ENCODE peak calls at places on chromosomes 16 and 17, in seven cellular contexts. One of them, this sample, is unnamed.

GRCh38 chr17:75854111-75854748 is 905 bp downstream of the WBP2 start:
- DNase-seq in fibroblast of the aortic adventitia: peak
- DNase-seq in WTC11: no peak
- DNase-seq in effector CD4-positive, alpha-beta T cell: no peak
- DNase-seq in stimulated activated CD4-positive, alpha-beta T cell treated with anti-CD3 and anti-CD28 coated beads, Interleukin-15, amount 100 ng/mL, for 1 hour: no peak
- DNase-seq in pancreas: no peak
- DNase-seq in RWPE1: peak
- DNase-seq in this sample: peak

GRCh38 chr16:3401719-3402397 is 843 bp downstream of the ZNF174 start:
- DNase-seq in fibroblast of the aortic adventitia: peak
- DNase-seq in effector CD4-positive, alpha-beta T cell: no peak
- DNase-seq in pancreas: no peak
- DNase-seq in WTC11: peak
- DNase-seq in stimulated activated CD4-positive, alpha-beta T cell treated with anti-CD3 and anti-CD28 coated beads, Interleukin-15, amount 100 ng/mL, for 1 hour: no peak
- DNase-seq in RWPE1: peak
- DNase-seq in this sample: peak

GRCh38 chr17:10384175-10384574 is 11.4 kb upstream of the MYH13 start:
- DNase-seq in effector CD4-positive, alpha-beta T cell: no peak
- DNase-seq in pancreas: no peak
- DNase-seq in fibroblast of the aortic adventitia: no peak
- DNase-seq in stimulated activated CD4-positive, alpha-beta T cell treated with anti-CD3 and anti-CD28 coated beads, Interleukin-15, amount 100 ng/mL, for 1 hour: no peak
- DNase-seq in WTC11: no peak
- DNase-seq in RWPE1: no peak
- DNase-seq in this sample: peak

GRCh38 chr17:46010597-46011186 is 11.6 kb downstream of the STH start:
- DNase-seq in effector CD4-positive, alpha-beta T cell: no peak
- DNase-seq in pancreas: peak
- DNase-seq in WTC11: no peak
- DNase-seq in fibroblast of the aortic adventitia: no peak
- DNase-seq in RWPE1: no peak
- DNase-seq in stimulated activated CD4-positive, alpha-beta T cell treated with anti-CD3 and anti-CD28 coated beads, Interleukin-15, amount 100 ng/mL, for 1 hour: no peak
- DNase-seq in this sample: no peak

GRCh38 chr16:47887496-47887895 is 268.3 kb downstream of the ABCC12 start:
- DNase-seq in RWPE1: peak
- DNase-seq in stimulated activated CD4-positive, alpha-beta T cell treated with anti-CD3 and anti-CD28 coated beads, Interleukin-15, amount 100 ng/mL, for 1 hour: no peak
- DNase-seq in pancreas: no peak
- DNase-seq in fibroblast of the aortic adventitia: peak
- DNase-seq in WTC11: peak
- DNase-seq in effector CD4-positive, alpha-beta T cell: no peak
- DNase-seq in this sample: no peak

GRCh38 chr17:16255481-16255901 is 38.5 kb downstream of the PIGL start:
- DNase-seq in effector CD4-positive, alpha-beta T cell: no peak
- DNase-seq in pancreas: peak
- DNase-seq in WTC11: no peak
- DNase-seq in fibroblast of the aortic adventitia: peak
- DNase-seq in RWPE1: no peak
- DNase-seq in stimulated activated CD4-positive, alpha-beta T cell treated with anti-CD3 and anti-CD28 coated beads, Interleukin-15, amount 100 ng/mL, for 1 hour: no peak
- DNase-seq in this sample: peak

GRCh38 chr16:71626018-71626857 is at the start of gene MARVELD3:
- DNase-seq in pancreas: peak
- DNase-seq in fibroblast of the aortic adventitia: no peak
- DNase-seq in RWPE1: peak
- DNase-seq in stimulated activated CD4-positive, alpha-beta T cell treated with anti-CD3 and anti-CD28 coated beads, Interleukin-15, amount 100 ng/mL, for 1 hour: no peak
- DNase-seq in effector CD4-positive, alpha-beta T cell: no peak
- DNase-seq in WTC11: peak
- DNase-seq in this sample: peak

GRCh38 chr17:4617590-4618356 is 23.7 kb downstream of the ALOX15 start:
- DNase-seq in stimulated activated CD4-positive, alpha-beta T cell treated with anti-CD3 and anti-CD28 coated beads, Interleukin-15, amount 100 ng/mL, for 1 hour: no peak
- DNase-seq in RWPE1: no peak
- DNase-seq in fibroblast of the aortic adventitia: no peak
- DNase-seq in effector CD4-positive, alpha-beta T cell: no peak
- DNase-seq in pancreas: no peak
- DNase-seq in WTC11: no peak
- DNase-seq in this sample: no peak

GRCh38 chr17:16486373-16487250 is 5.4 kb downstream of the LRRC75A start:
- DNase-seq in RWPE1: peak
- DNase-seq in stimulated activated CD4-positive, alpha-beta T cell treated with anti-CD3 and anti-CD28 coated beads, Interleukin-15, amount 100 ng/mL, for 1 hour: no peak
- DNase-seq in effector CD4-positive, alpha-beta T cell: no peak
- DNase-seq in WTC11: peak
- DNase-seq in pancreas: peak
- DNase-seq in fibroblast of the aortic adventitia: peak
- DNase-seq in this sample: peak

GRCh38 chr16:77599793-77600415 is 122.4 kb upstream of the NUDT7 start:
- DNase-seq in stimulated activated CD4-positive, alpha-beta T cell treated with anti-CD3 and anti-CD28 coated beads, Interleukin-15, amount 100 ng/mL, for 1 hour: no peak
- DNase-seq in fibroblast of the aortic adventitia: peak
- DNase-seq in pancreas: no peak
- DNase-seq in WTC11: no peak
- DNase-seq in RWPE1: peak
- DNase-seq in effector CD4-positive, alpha-beta T cell: no peak
- DNase-seq in this sample: peak

GRCh38 chr16:48385272-48385953 is at the start of gene SIAH1:
- DNase-seq in fibroblast of the aortic adventitia: peak
- DNase-seq in pancreas: peak
- DNase-seq in effector CD4-positive, alpha-beta T cell: peak
- DNase-seq in stimulated activated CD4-positive, alpha-beta T cell treated with anti-CD3 and anti-CD28 coated beads, Interleukin-15, amount 100 ng/mL, for 1 hour: peak
- DNase-seq in RWPE1: peak
- DNase-seq in WTC11: peak
- DNase-seq in this sample: peak

GRCh38 chr17:16924701-16925440 is 47.0 kb downstream of the TNFRSF13B start:
- DNase-seq in RWPE1: no peak
- DNase-seq in effector CD4-positive, alpha-beta T cell: no peak
- DNase-seq in fibroblast of the aortic adventitia: no peak
- DNase-seq in stimulated activated CD4-positive, alpha-beta T cell treated with anti-CD3 and anti-CD28 coated beads, Interleukin-15, amount 100 ng/mL, for 1 hour: no peak
- DNase-seq in WTC11: peak
- DNase-seq in pancreas: no peak
- DNase-seq in this sample: no peak

GRCh38 chr17:40912506-40913220 is 24.8 kb downstream of the KRT23 start:
- DNase-seq in fibroblast of the aortic adventitia: no peak
- DNase-seq in effector CD4-positive, alpha-beta T cell: no peak
- DNase-seq in pancreas: no peak
- DNase-seq in RWPE1: no peak
- DNase-seq in stimulated activated CD4-positive, alpha-beta T cell treated with anti-CD3 and anti-CD28 coated beads, Interleukin-15, amount 100 ng/mL, for 1 hour: no peak
- DNase-seq in WTC11: no peak
- DNase-seq in this sample: no peak

GRCh38 chr17:47927821-47928400 is 13.5 kb upstream of the PNPO start:
- DNase-seq in WTC11: no peak
- DNase-seq in effector CD4-positive, alpha-beta T cell: no peak
- DNase-seq in pancreas: no peak
- DNase-seq in fibroblast of the aortic adventitia: no peak
- DNase-seq in stimulated activated CD4-positive, alpha-beta T cell treated with anti-CD3 and anti-CD28 coated beads, Interleukin-15, amount 100 ng/mL, for 1 hour: no peak
- DNase-seq in RWPE1: no peak
- DNase-seq in this sample: no peak

GRCh38 chr16:56606688-56607618 is 1.4 kb upstream of the MT2A start:
- DNase-seq in stimulated activated CD4-positive, alpha-beta T cell treated with anti-CD3 and anti-CD28 coated beads, Interleukin-15, amount 100 ng/mL, for 1 hour: no peak
- DNase-seq in pancreas: no peak
- DNase-seq in WTC11: no peak
- DNase-seq in fibroblast of the aortic adventitia: peak
- DNase-seq in RWPE1: peak
- DNase-seq in effector CD4-positive, alpha-beta T cell: no peak
- DNase-seq in this sample: peak

GRCh38 chr17:1998426-1998784 is 26.7 kb downstream of the RTN4RL1 start:
- DNase-seq in effector CD4-positive, alpha-beta T cell: no peak
- DNase-seq in pancreas: peak
- DNase-seq in RWPE1: no peak
- DNase-seq in fibroblast of the aortic adventitia: no peak
- DNase-seq in stimulated activated CD4-positive, alpha-beta T cell treated with anti-CD3 and anti-CD28 coated beads, Interleukin-15, amount 100 ng/mL, for 1 hour: no peak
- DNase-seq in WTC11: no peak
- DNase-seq in this sample: no peak

GRCh38 chr17:29612404-29613370 is 10.0 kb downstream of the CORO6 start:
- DNase-seq in effector CD4-positive, alpha-beta T cell: no peak
- DNase-seq in RWPE1: no peak
- DNase-seq in fibroblast of the aortic adventitia: no peak
- DNase-seq in pancreas: peak
- DNase-seq in stimulated activated CD4-positive, alpha-beta T cell treated with anti-CD3 and anti-CD28 coated beads, Interleukin-15, amount 100 ng/mL, for 1 hour: no peak
- DNase-seq in WTC11: no peak
- DNase-seq in this sample: no peak

GRCh38 chr16:89507219-89507833 is 877 bp upstream of the SPG7 start:
- DNase-seq in WTC11: no peak
- DNase-seq in RWPE1: no peak
- DNase-seq in stimulated activated CD4-positive, alpha-beta T cell treated with anti-CD3 and anti-CD28 coated beads, Interleukin-15, amount 100 ng/mL, for 1 hour: no peak
- DNase-seq in fibroblast of the aortic adventitia: no peak
- DNase-seq in pancreas: peak
- DNase-seq in effector CD4-positive, alpha-beta T cell: no peak
- DNase-seq in this sample: no peak

GRCh38 chr17:1989135-1989534 is 36.0 kb downstream of the RTN4RL1 start:
- DNase-seq in pancreas: no peak
- DNase-seq in effector CD4-positive, alpha-beta T cell: no peak
- DNase-seq in stimulated activated CD4-positive, alpha-beta T cell treated with anti-CD3 and anti-CD28 coated beads, Interleukin-15, amount 100 ng/mL, for 1 hour: no peak
- DNase-seq in fibroblast of the aortic adventitia: peak
- DNase-seq in RWPE1: peak
- DNase-seq in WTC11: no peak
- DNase-seq in this sample: peak

GRCh38 chr16:87017388-87018012 is 299.7 kb downstream of the C16orf95 start:
- DNase-seq in WTC11: no peak
- DNase-seq in RWPE1: peak
- DNase-seq in pancreas: no peak
- DNase-seq in fibroblast of the aortic adventitia: peak
- DNase-seq in stimulated activated CD4-positive, alpha-beta T cell treated with anti-CD3 and anti-CD28 coated beads, Interleukin-15, amount 100 ng/mL, for 1 hour: no peak
- DNase-seq in effector CD4-positive, alpha-beta T cell: no peak
- DNase-seq in this sample: peak

GRCh38 chr17:59725691-59726090 is 18.2 kb downstream of the VMP1 start:
- DNase-seq in effector CD4-positive, alpha-beta T cell: no peak
- DNase-seq in WTC11: no peak
- DNase-seq in fibroblast of the aortic adventitia: peak
- DNase-seq in RWPE1: no peak
- DNase-seq in stimulated activated CD4-positive, alpha-beta T cell treated with anti-CD3 and anti-CD28 coated beads, Interleukin-15, amount 100 ng/mL, for 1 hour: no peak
- DNase-seq in pancreas: no peak
- DNase-seq in this sample: peak

GRCh38 chr17:17926840-17927449 is 45.3 kb downstream of the TOM1L2 start:
- DNase-seq in WTC11: no peak
- DNase-seq in fibroblast of the aortic adventitia: no peak
- DNase-seq in pancreas: no peak
- DNase-seq in effector CD4-positive, alpha-beta T cell: no peak
- DNase-seq in RWPE1: no peak
- DNase-seq in stimulated activated CD4-positive, alpha-beta T cell treated with anti-CD3 and anti-CD28 coated beads, Interleukin-15, amount 100 ng/mL, for 1 hour: no peak
- DNase-seq in this sample: no peak

GRCh38 chr16:57528499-57529323 is 7.7 kb downstream of the CCDC102A start:
- DNase-seq in WTC11: peak
- DNase-seq in pancreas: no peak
- DNase-seq in fibroblast of the aortic adventitia: no peak
- DNase-seq in RWPE1: no peak
- DNase-seq in stimulated activated CD4-positive, alpha-beta T cell treated with anti-CD3 and anti-CD28 coated beads, Interleukin-15, amount 100 ng/mL, for 1 hour: no peak
- DNase-seq in effector CD4-positive, alpha-beta T cell: no peak
- DNase-seq in this sample: no peak

GRCh38 chr16:9184354-9184690 is 92.9 kb downstream of the HAPSTR1 start:
- DNase-seq in fibroblast of the aortic adventitia: no peak
- DNase-seq in pancreas: no peak
- DNase-seq in RWPE1: no peak
- DNase-seq in effector CD4-positive, alpha-beta T cell: no peak
- DNase-seq in WTC11: no peak
- DNase-seq in stimulated activated CD4-positive, alpha-beta T cell treated with anti-CD3 and anti-CD28 coated beads, Interleukin-15, amount 100 ng/mL, for 1 hour: no peak
- DNase-seq in this sample: no peak

GRCh38 chr17:6894206-6894528 is 62.6 kb upstream of the TEKT1 start:
- DNase-seq in RWPE1: no peak
- DNase-seq in effector CD4-positive, alpha-beta T cell: no peak
- DNase-seq in stimulated activated CD4-positive, alpha-beta T cell treated with anti-CD3 and anti-CD28 coated beads, Interleukin-15, amount 100 ng/mL, for 1 hour: no peak
- DNase-seq in pancreas: no peak
- DNase-seq in fibroblast of the aortic adventitia: peak
- DNase-seq in WTC11: peak
- DNase-seq in this sample: peak

GRCh38 chr16:83215417-83216001 is 588.7 kb downstream of the CDH13 start:
- DNase-seq in fibroblast of the aortic adventitia: peak
- DNase-seq in effector CD4-positive, alpha-beta T cell: peak
- DNase-seq in WTC11: peak
- DNase-seq in RWPE1: peak
- DNase-seq in stimulated activated CD4-positive, alpha-beta T cell treated with anti-CD3 and anti-CD28 coated beads, Interleukin-15, amount 100 ng/mL, for 1 hour: no peak
- DNase-seq in pancreas: no peak
- DNase-seq in this sample: peak

GRCh38 chr16:67030221-67030962 is 1.4 kb downstream of the CBFB start:
- DNase-seq in fibroblast of the aortic adventitia: no peak
- DNase-seq in pancreas: no peak
- DNase-seq in stimulated activated CD4-positive, alpha-beta T cell treated with anti-CD3 and anti-CD28 coated beads, Interleukin-15, amount 100 ng/mL, for 1 hour: no peak
- DNase-seq in WTC11: no peak
- DNase-seq in effector CD4-positive, alpha-beta T cell: no peak
- DNase-seq in RWPE1: no peak
- DNase-seq in this sample: no peak

GRCh38 chr17:79699386-79700036 is 31.2 kb upstream of the ENPP7 start:
- DNase-seq in RWPE1: no peak
- DNase-seq in pancreas: no peak
- DNase-seq in WTC11: peak
- DNase-seq in stimulated activated CD4-positive, alpha-beta T cell treated with anti-CD3 and anti-CD28 coated beads, Interleukin-15, amount 100 ng/mL, for 1 hour: no peak
- DNase-seq in effector CD4-positive, alpha-beta T cell: no peak
- DNase-seq in fibroblast of the aortic adventitia: no peak
- DNase-seq in this sample: no peak

GRCh38 chr16:4663756-4664465 is 29.5 kb upstream of the NUDT16L1 start:
- DNase-seq in fibroblast of the aortic adventitia: no peak
- DNase-seq in stimulated activated CD4-positive, alpha-beta T cell treated with anti-CD3 and anti-CD28 coated beads, Interleukin-15, amount 100 ng/mL, for 1 hour: no peak
- DNase-seq in WTC11: no peak
- DNase-seq in RWPE1: no peak
- DNase-seq in pancreas: no peak
- DNase-seq in effector CD4-positive, alpha-beta T cell: no peak
- DNase-seq in this sample: no peak

GRCh38 chr17:40883960-40884359 is 1.1 kb downstream of the KRT20 start:
- DNase-seq in effector CD4-positive, alpha-beta T cell: no peak
- DNase-seq in pancreas: no peak
- DNase-seq in stimulated activated CD4-positive, alpha-beta T cell treated with anti-CD3 and anti-CD28 coated beads, Interleukin-15, amount 100 ng/mL, for 1 hour: no peak
- DNase-seq in WTC11: no peak
- DNase-seq in fibroblast of the aortic adventitia: no peak
- DNase-seq in RWPE1: no peak
- DNase-seq in this sample: no peak